ENCODE peak calls at places on chromosomes 13 and 19, in seven cellular contexts. One of them, this sample, is unnamed.

GRCh38 chr13:103638706-103639105 is 572.5 kb upstream of the SLC10A2 start:
- DNase-seq in fibroblast of lung: no peak
- DNase-seq in mammary epithelial cell: no peak
- DNase-seq in mesendoderm: no peak
- DNase-seq in neural progenitor cell: no peak
- DNase-seq in H9: no peak
- DNase-seq in IMR-90: no peak
- DNase-seq in this sample: no peak

GRCh38 chr13:21638319-21639282 is 32.3 kb upstream of the FGF9 start:
- DNase-seq in neural progenitor cell: no peak
- DNase-seq in mesendoderm: peak
- DNase-seq in IMR-90: peak
- DNase-seq in H9: no peak
- DNase-seq in fibroblast of lung: peak
- DNase-seq in mammary epithelial cell: peak
- DNase-seq in this sample: peak

GRCh38 chr13:46334008-46334407 is 53.0 kb downstream of the RUBCNL start:
- DNase-seq in fibroblast of lung: no peak
- DNase-seq in neural progenitor cell: no peak
- DNase-seq in mammary epithelial cell: no peak
- DNase-seq in H9: no peak
- DNase-seq in IMR-90: no peak
- DNase-seq in mesendoderm: no peak
- DNase-seq in this sample: no peak

GRCh38 chr19:21472507-21472906 is 32.9 kb upstream of the ZNF429 start:
- DNase-seq in neural progenitor cell: no peak
- DNase-seq in mammary epithelial cell: no peak
- DNase-seq in mesendoderm: no peak
- DNase-seq in IMR-90: no peak
- DNase-seq in fibroblast of lung: no peak
- DNase-seq in H9: no peak
- DNase-seq in this sample: no peak

GRCh38 chr19:48726573-48726972 is 7.0 kb upstream of the MAMSTR start:
- DNase-seq in IMR-90: no peak
- DNase-seq in mammary epithelial cell: no peak
- DNase-seq in H9: no peak
- DNase-seq in neural progenitor cell: no peak
- DNase-seq in mesendoderm: no peak
- DNase-seq in fibroblast of lung: no peak
- DNase-seq in this sample: no peak

GRCh38 chr19:45391346-45391745 is 13.5 kb downstream of the PPP1R13L start:
- DNase-seq in mammary epithelial cell: peak
- DNase-seq in H9: peak
- DNase-seq in fibroblast of lung: no peak
- DNase-seq in neural progenitor cell: peak
- DNase-seq in IMR-90: peak
- DNase-seq in mesendoderm: peak
- DNase-seq in this sample: no peak

GRCh38 chr19:15587663-15588062 is 27.4 kb upstream of the CYP4F8 start:
- DNase-seq in neural progenitor cell: no peak
- DNase-seq in mesendoderm: no peak
- DNase-seq in mammary epithelial cell: no peak
- DNase-seq in H9: no peak
- DNase-seq in fibroblast of lung: no peak
- DNase-seq in IMR-90: no peak
- DNase-seq in this sample: no peak

GRCh38 chr19:34269968-34270621 is 15.7 kb downstream of the GARRE1 start:
- DNase-seq in fibroblast of lung: peak
- DNase-seq in mesendoderm: peak
- DNase-seq in neural progenitor cell: no peak
- DNase-seq in IMR-90: peak
- DNase-seq in H9: peak
- DNase-seq in mammary epithelial cell: peak
- DNase-seq in this sample: peak

GRCh38 chr13:29503041-29503837 is 92.2 kb downstream of the SLC7A1 start:
- DNase-seq in mammary epithelial cell: no peak
- DNase-seq in H9: peak
- DNase-seq in neural progenitor cell: peak
- DNase-seq in mesendoderm: peak
- DNase-seq in fibroblast of lung: peak
- DNase-seq in IMR-90: peak
- DNase-seq in this sample: no peak

GRCh38 chr13:110726726-110727125 is 13.2 kb downstream of the ING1 start:
- DNase-seq in IMR-90: no peak
- DNase-seq in mesendoderm: no peak
- DNase-seq in mammary epithelial cell: no peak
- DNase-seq in H9: no peak
- DNase-seq in fibroblast of lung: no peak
- DNase-seq in neural progenitor cell: no peak
- DNase-seq in this sample: no peak

GRCh38 chr19:50333235-50333736 is 4.1 kb upstream of the KCNC3 start:
- DNase-seq in IMR-90: peak
- DNase-seq in mesendoderm: peak
- DNase-seq in fibroblast of lung: peak
- DNase-seq in mammary epithelial cell: peak
- DNase-seq in H9: peak
- DNase-seq in neural progenitor cell: peak
- DNase-seq in this sample: peak

GRCh38 chr13:26459276-26460131 is 98.0 kb upstream of the WASF3 start:
- DNase-seq in IMR-90: no peak
- DNase-seq in mesendoderm: no peak
- DNase-seq in neural progenitor cell: no peak
- DNase-seq in fibroblast of lung: no peak
- DNase-seq in H9: no peak
- DNase-seq in mammary epithelial cell: no peak
- DNase-seq in this sample: no peak

GRCh38 chr19:29658221-29658991 is 6.9 kb upstream of the PLEKHF1 start:
- DNase-seq in H9: no peak
- DNase-seq in fibroblast of lung: peak
- DNase-seq in mammary epithelial cell: no peak
- DNase-seq in IMR-90: peak
- DNase-seq in neural progenitor cell: no peak
- DNase-seq in mesendoderm: no peak
- DNase-seq in this sample: no peak

GRCh38 chr13:79212064-79212619 is 193.9 kb downstream of the RBM26 start:
- DNase-seq in IMR-90: no peak
- DNase-seq in H9: no peak
- DNase-seq in fibroblast of lung: no peak
- DNase-seq in mesendoderm: no peak
- DNase-seq in mammary epithelial cell: no peak
- DNase-seq in neural progenitor cell: no peak
- DNase-seq in this sample: no peak

DNA sequence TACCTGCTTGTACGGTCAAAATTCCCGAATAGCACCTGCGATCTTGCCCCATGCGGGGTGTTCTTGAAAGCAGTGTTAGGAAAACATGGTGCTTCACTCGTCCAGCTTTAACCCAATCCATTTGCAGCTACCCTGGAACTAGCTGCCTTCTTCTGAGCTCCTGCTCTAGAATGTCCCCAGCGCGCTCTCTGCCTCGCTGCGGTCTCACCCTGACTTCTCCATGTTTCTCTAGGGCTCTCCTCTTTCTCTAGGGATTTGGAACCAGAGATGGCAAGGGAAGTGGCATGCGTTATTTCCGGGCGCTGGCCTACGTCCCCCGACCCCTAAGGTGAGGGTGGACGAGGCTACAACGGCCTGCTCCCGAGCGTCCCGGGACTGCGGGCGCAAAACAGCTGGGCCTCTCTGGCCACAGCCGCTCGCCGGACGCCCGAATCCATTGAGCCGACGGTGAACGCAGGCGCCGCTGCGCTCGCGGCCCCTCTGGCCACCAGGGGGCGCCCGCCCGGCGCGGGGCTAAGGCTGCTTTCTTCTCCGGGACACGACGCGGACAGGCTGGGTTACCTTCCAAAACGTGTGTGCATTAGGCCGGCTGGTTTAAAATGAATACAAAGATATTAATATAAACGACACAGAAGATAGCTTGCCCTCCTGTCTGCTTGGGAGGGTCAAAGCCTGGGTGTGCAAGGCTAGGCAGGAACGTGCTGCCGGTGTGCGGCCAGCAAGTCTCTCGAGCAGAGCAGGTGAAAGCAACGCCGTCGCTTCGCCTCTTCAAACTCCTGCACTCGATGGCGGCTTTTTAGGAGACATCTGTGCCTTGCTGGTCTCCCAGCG is 1.8 kb upstream of the SPRY2 start:
- DNase-seq in H9: peak
- DNase-seq in mammary epithelial cell: peak
- DNase-seq in neural progenitor cell: peak
- DNase-seq in mesendoderm: peak
- DNase-seq in IMR-90: peak
- DNase-seq in fibroblast of lung: peak
- DNase-seq in this sample: peak
- H3K9ac ChIP-seq in H9: peak
- H3K9ac ChIP-seq in mammary epithelial cell: peak
- H3K9ac ChIP-seq in neural progenitor cell: no peak
- H3K9ac ChIP-seq in mesendoderm: peak
- H3K9ac ChIP-seq in IMR-90: peak
- H3K9ac ChIP-seq in fibroblast of lung: peak
- H3K9ac ChIP-seq in this sample: peak

GRCh38 chr13:34066344-34066743 is 248.4 kb downstream of the RFC3 start:
- DNase-seq in IMR-90: no peak
- DNase-seq in neural progenitor cell: no peak
- DNase-seq in fibroblast of lung: no peak
- DNase-seq in mesendoderm: peak
- DNase-seq in mammary epithelial cell: no peak
- DNase-seq in H9: no peak
- DNase-seq in this sample: no peak

GRCh38 chr13:34070006-34070405 is 252.1 kb downstream of the RFC3 start:
- DNase-seq in fibroblast of lung: peak
- DNase-seq in mesendoderm: no peak
- DNase-seq in neural progenitor cell: no peak
- DNase-seq in mammary epithelial cell: peak
- DNase-seq in IMR-90: peak
- DNase-seq in H9: no peak
- DNase-seq in this sample: no peak

GRCh38 chr13:34065915-34066314 is 248.0 kb downstream of the RFC3 start:
- DNase-seq in IMR-90: no peak
- DNase-seq in mammary epithelial cell: peak
- DNase-seq in H9: no peak
- DNase-seq in mesendoderm: peak
- DNase-seq in neural progenitor cell: no peak
- DNase-seq in fibroblast of lung: no peak
- DNase-seq in this sample: no peak

DNA sequence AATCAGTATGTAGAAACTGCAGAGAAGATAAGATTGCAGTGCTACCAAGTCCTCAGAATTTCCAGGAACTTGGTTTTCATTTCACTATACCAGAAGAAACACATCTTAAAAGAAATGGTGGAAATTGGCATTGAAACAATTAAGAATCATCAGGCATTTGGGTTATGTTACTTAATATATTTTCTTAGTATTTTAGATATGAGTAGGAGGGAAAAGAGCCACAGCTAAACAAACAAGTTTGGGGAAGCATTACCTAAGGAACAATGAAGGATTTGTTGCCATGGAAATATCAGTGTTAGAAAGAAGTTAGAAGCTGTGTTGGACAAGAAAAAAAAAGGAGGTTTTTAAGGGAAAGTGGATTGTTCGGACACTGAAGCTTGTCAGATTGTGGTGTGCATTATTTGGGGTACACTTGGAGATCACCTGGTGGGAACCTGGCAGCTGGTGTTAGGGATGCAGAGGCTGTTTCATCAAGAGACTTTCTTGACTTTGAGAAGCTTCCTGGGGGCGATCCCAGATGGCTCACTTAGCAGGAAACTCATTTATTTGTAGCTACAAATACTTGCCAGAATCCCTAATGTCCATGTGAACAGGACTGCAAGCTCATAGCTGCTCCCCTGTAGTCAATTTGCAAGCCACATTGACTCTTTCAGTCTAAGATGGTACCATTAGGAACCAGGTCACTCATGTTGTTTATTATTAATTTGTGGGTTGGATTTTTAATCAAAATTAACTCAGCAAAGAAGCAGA is 246.7 kb downstream of the RFC3 start:
- DNase-seq in mammary epithelial cell: no peak
- DNase-seq in fibroblast of lung: no peak
- DNase-seq in IMR-90: no peak
- DNase-seq in mesendoderm: no peak
- DNase-seq in neural progenitor cell: peak
- DNase-seq in H9: no peak
- DNase-seq in this sample: no peak
- H3K9ac ChIP-seq in mammary epithelial cell: no peak
- H3K9ac ChIP-seq in fibroblast of lung: no peak
- H3K9ac ChIP-seq in IMR-90: no peak
- H3K9ac ChIP-seq in mesendoderm: no peak
- H3K9ac ChIP-seq in neural progenitor cell: no peak
- H3K9ac ChIP-seq in H9: no peak
- H3K9ac ChIP-seq in this sample: no peak

GRCh38 chr19:4196587-4197148 is 14.2 kb downstream of the ANKRD24 start:
- DNase-seq in mesendoderm: no peak
- DNase-seq in mammary epithelial cell: no peak
- DNase-seq in IMR-90: no peak
- DNase-seq in fibroblast of lung: no peak
- DNase-seq in H9: no peak
- DNase-seq in neural progenitor cell: no peak
- DNase-seq in this sample: no peak

GRCh38 chr19:4197228-4197624 is 14.7 kb downstream of the ANKRD24 start:
- DNase-seq in mesendoderm: no peak
- DNase-seq in neural progenitor cell: no peak
- DNase-seq in fibroblast of lung: no peak
- DNase-seq in H9: no peak
- DNase-seq in IMR-90: no peak
- DNase-seq in mammary epithelial cell: no peak
- DNase-seq in this sample: no peak

GRCh38 chr19:4194353-4194752 is 11.9 kb downstream of the ANKRD24 start:
- DNase-seq in IMR-90: no peak
- DNase-seq in neural progenitor cell: no peak
- DNase-seq in H9: no peak
- DNase-seq in mammary epithelial cell: no peak
- DNase-seq in mesendoderm: no peak
- DNase-seq in fibroblast of lung: no peak
- DNase-seq in this sample: no peak

GRCh38 chr19:4197625-4198466 is 15.4 kb downstream of the ANKRD24 start:
- DNase-seq in IMR-90: no peak
- DNase-seq in neural progenitor cell: peak
- DNase-seq in mammary epithelial cell: peak
- DNase-seq in mesendoderm: peak
- DNase-seq in H9: peak
- DNase-seq in fibroblast of lung: no peak
- DNase-seq in this sample: no peak

DNA sequence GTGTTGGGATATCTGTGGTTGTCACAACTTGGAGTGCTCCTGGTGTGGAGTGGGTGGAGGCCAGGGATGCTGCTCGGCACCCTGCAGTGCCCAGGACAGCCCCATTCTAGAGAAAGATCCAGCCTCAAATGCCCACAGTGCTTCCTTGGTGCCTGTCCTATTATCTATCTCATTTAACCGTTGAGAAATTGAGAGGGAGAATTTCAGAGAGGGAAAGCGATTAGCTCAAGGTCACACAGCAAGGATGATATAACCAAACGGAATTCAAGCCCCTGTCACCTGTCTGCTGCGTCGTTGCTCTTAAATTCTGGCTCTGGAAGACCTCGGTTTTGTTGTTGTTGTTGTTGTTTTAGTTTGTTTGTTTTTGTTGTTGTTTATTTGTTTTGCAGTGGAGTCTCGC is 13.5 kb downstream of the ANKRD24 start:
- DNase-seq in H9: no peak
- DNase-seq in mammary epithelial cell: no peak
- DNase-seq in fibroblast of lung: no peak
- DNase-seq in IMR-90: no peak
- DNase-seq in neural progenitor cell: no peak
- DNase-seq in mesendoderm: no peak
- DNase-seq in this sample: no peak
- H3K9ac ChIP-seq in H9: no peak
- H3K9ac ChIP-seq in mammary epithelial cell: no peak
- H3K9ac ChIP-seq in fibroblast of lung: no peak
- H3K9ac ChIP-seq in IMR-90: no peak
- H3K9ac ChIP-seq in neural progenitor cell: no peak
- H3K9ac ChIP-seq in mesendoderm: no peak
- H3K9ac ChIP-seq in this sample: no peak

GRCh38 chr19:11379857-11380350 is 4.2 kb downstream of the EPOR start:
- DNase-seq in mesendoderm: no peak
- DNase-seq in H9: no peak
- DNase-seq in mammary epithelial cell: no peak
- DNase-seq in neural progenitor cell: no peak
- DNase-seq in IMR-90: no peak
- DNase-seq in fibroblast of lung: no peak
- DNase-seq in this sample: no peak
- H3K9ac ChIP-seq in mesendoderm: no peak
- H3K9ac ChIP-seq in H9: no peak
- H3K9ac ChIP-seq in mammary epithelial cell: no peak
- H3K9ac ChIP-seq in neural progenitor cell: no peak
- H3K9ac ChIP-seq in IMR-90: no peak
- H3K9ac ChIP-seq in fibroblast of lung: no peak
- H3K9ac ChIP-seq in this sample: no peak